ENCODE peak calls at places on chromosomes 3 and 15, in four cellular contexts. C, L, P and K are unnamed samples.

GRCh38 chr3:67415504-67415903 is 238.9 kb downstream of the SUCLG2 start:
- DNase-seq in C (no peak), L (no peak), P (peak), K (peak)

GRCh38 chr15:60523056-60523455 is 44.1 kb upstream of the ICE2 start:
- DNase-seq in C (no peak), L (no peak), P (peak), K (peak)

GRCh38 chr15:71437919-71438318 is 322.6 kb downstream of the THSD4 start:
- DNase-seq in C (no peak), L (no peak), P (peak), K (peak)

GRCh38 chr3:139928708-139929505 is 6.1 kb upstream of the CLSTN2 start:
- DNase-seq in C (no peak), L (no peak), P (no peak), K (no peak)

GRCh38 chr3:136457793-136458192 is 207.7 kb downstream of the PCCB start:
- DNase-seq in C (no peak), L (no peak), P (no peak), K (no peak)

GRCh38 chr3:5376761-5377160 is 189.3 kb downstream of the EDEM1 start:
- DNase-seq in C (peak), L (peak), P (no peak), K (no peak)

GRCh38 chr15:85615930-85616329 is 178.8 kb downstream of the KLHL25 start:
- DNase-seq in C (no peak), L (no peak), P (peak), K (peak)

GRCh38 chr3:177385831-177386301 is 188.6 kb upstream of the TBL1XR1 start:
- DNase-seq in C (no peak), L (no peak), P (peak), K (peak)

GRCh38 chr3:73398084-73398483 is 226.7 kb downstream of the PDZRN3 start:
- DNase-seq in C (no peak), L (no peak), P (no peak), K (no peak)

GRCh38 chr15:39625451-39625850 is 44.6 kb downstream of the THBS1 start:
- DNase-seq in C (peak), L (no peak), P (no peak), K (no peak)

GRCh38 chr15:62559049-62559733 is 394.1 kb upstream of the C2CD4B start:
- DNase-seq in C (no peak), L (peak), P (peak), K (no peak)

GRCh38 chr15:62610499-62610898 is 432.0 kb upstream of the TPM1 start:
- DNase-seq in C (no peak), L (no peak), P (no peak), K (no peak)

GRCh38 chr3:139935866-139936817 is 1.2 kb downstream of the CLSTN2 start:
- DNase-seq in C (peak), L (no peak), P (peak), K (no peak)

GRCh38 chr3:148950806-148951205 is 40.5 kb upstream of the GYG1 start:
- DNase-seq in C (no peak), L (no peak), P (no peak), K (peak)

GRCh38 chr3:159649951-159650350 is 338.7 kb upstream of the IL12A start:
- DNase-seq in C (no peak), L (no peak), P (no peak), K (no peak)

GRCh38 chr3:51670711-51671089 is 352 bp upstream of the TEX264 start:
- DNase-seq in C (no peak), L (no peak), P (no peak), K (no peak)

GRCh38 chr3:130849111-130849552 is 44.8 kb upstream of the ATP2C1 start:
- DNase-seq in C (peak), L (peak), P (no peak), K (no peak)

GRCh38 chr15:41691471-41691870 is 31.3 kb downstream of the MGA start:
- DNase-seq in C (no peak), L (no peak), P (no peak), K (no peak)

GRCh38 chr3:140848675-140849074 is 93.0 kb upstream of the SLC25A36 start:
- DNase-seq in C (no peak), L (no peak), P (no peak), K (no peak)

GRCh38 chr3:141663993-141664392 is 74.1 kb upstream of the RNF7 start:
- DNase-seq in C (no peak), L (no peak), P (peak), K (no peak)

GRCh38 chr3:87167634-87168456 is 59.3 kb upstream of the CHMP2B start:
- DNase-seq in C (no peak), L (peak), P (peak), K (peak)

GRCh38 chr3:187456268-187456667 is 88.1 kb downstream of the RTP4 start:
- DNase-seq in C (no peak), L (no peak), P (no peak), K (no peak)